ENCODE peak calls at places on chromosomes 3 and 15, in nine cellular contexts. K, F, B, C, A, S, Z, G and O are unnamed samples.

GRCh38 chr3:64260391-64260790 is 35.1 kb upstream of the PRICKLE2 start:
- DNase-seq in K (no peak), F (no peak), B (no peak), C (no peak), A (no peak), S (no peak), Z (no peak), G (no peak), O (no peak)

GRCh38 chr3:39809995-39810595 is 686 bp downstream of the MYRIP start:
- DNase-seq in K (no peak), F (no peak), B (peak; percentile 24), C (peak; percentile 65), A (peak; percentile 14), S (peak; percentile 6), Z (peak; percentile 48), G (no peak), O (peak; percentile 6)

GRCh38 chr3:39349080-39349479 is 19.6 kb downstream of the CCR8 start:
- DNase-seq in K (no peak), F (no peak), B (no peak), C (no peak), A (no peak), S (no peak), Z (no peak), G (no peak), O (no peak)

GRCh38 chr3:25037049-25037547 is 391.0 kb upstream of the RARB start:
- DNase-seq in K (no peak), F (peak; percentile 77), B (no peak), C (no peak), A (no peak), S (no peak), Z (no peak), G (no peak), O (no peak)

GRCh38 chr3:49805884-49806701 is 3.0 kb downstream of the INKA1 start:
- DNase-seq in K (no peak), F (no peak), B (no peak), C (no peak), A (peak; percentile 80), S (no peak), Z (no peak), G (no peak), O (no peak)

GRCh38 chr3:31610700-31611275 is 78.1 kb downstream of the STT3B start:
- DNase-seq in K (no peak), F (peak; percentile 17), B (no peak), C (no peak), A (peak; percentile 14), S (peak; percentile 34), Z (no peak), G (no peak), O (peak; percentile 17)

GRCh38 chr3:106176734-106177133 is 307.9 kb upstream of the CBLB start:
- DNase-seq in K (no peak), F (no peak), B (no peak), C (no peak), A (no peak), S (no peak), Z (no peak), G (peak; percentile 87), O (no peak)

GRCh38 chr3:155018621-155019330 is 61.3 kb upstream of the MME start:
- DNase-seq in K (peak; percentile 38), F (no peak), B (no peak), C (no peak), A (no peak), S (no peak), Z (no peak), G (no peak), O (no peak)

GRCh38 chr3:69425249-69425648 is 39.4 kb upstream of the FRMD4B start:
- DNase-seq in K (no peak), F (no peak), B (no peak), C (no peak), A (peak; percentile 46), S (peak; percentile 44), Z (no peak), G (no peak), O (peak; percentile 50)

GRCh38 chr3:62266668-62267283 is 106.6 kb downstream of the FEZF2 start:
- DNase-seq in K (no peak), F (no peak), B (no peak), C (no peak), A (no peak), S (no peak), Z (no peak), G (no peak), O (no peak)

GRCh38 chr3:70970952-70971351 is 612.6 kb downstream of the FOXP1 start:
- DNase-seq in K (no peak), F (no peak), B (no peak), C (no peak), A (no peak), S (no peak), Z (no peak), G (no peak), O (no peak)

GRCh38 chr15:47620960-47621681 is 96.2 kb upstream of the SEMA6D start:
- DNase-seq in K (no peak), F (no peak), B (no peak), C (no peak), A (no peak), S (no peak), Z (no peak), G (no peak), O (no peak)

GRCh38 chr3:170002231-170002630 is 35.6 kb upstream of the GPR160 start:
- DNase-seq in K (no peak), F (no peak), B (no peak), C (no peak), A (no peak), S (no peak), Z (no peak), G (no peak), O (no peak)

GRCh38 chr3:184335291-184335660 is 2.1 kb upstream of the FAM131A start:
- DNase-seq in K (no peak), F (no peak), B (no peak), C (no peak), A (no peak), S (no peak), Z (no peak), G (no peak), O (no peak)

GRCh38 chr3:187722206-187722612 is 19.9 kb upstream of the RTP2 start:
- DNase-seq in K (no peak), F (no peak), B (no peak), C (no peak), A (no peak), S (no peak), Z (no peak), G (no peak), O (no peak)

GRCh38 chr3:152038491-152038890 is 165.0 kb downstream of the SUCNR1 start:
- DNase-seq in K (no peak), F (no peak), B (no peak), C (no peak), A (no peak), S (no peak), Z (no peak), G (no peak), O (no peak)

GRCh38 chr3:150945226-150945625 is 27.3 kb downstream of the CLRN1 start:
- DNase-seq in K (peak; percentile 34), F (peak; percentile 68), B (no peak), C (no peak), A (no peak), S (no peak), Z (no peak), G (no peak), O (no peak)

GRCh38 chr3:52636673-52637072 is 49.0 kb downstream of the PBRM1 start:
- DNase-seq in K (no peak), F (no peak), B (no peak), C (no peak), A (no peak), S (no peak), Z (no peak), G (no peak), O (no peak)

DNA sequence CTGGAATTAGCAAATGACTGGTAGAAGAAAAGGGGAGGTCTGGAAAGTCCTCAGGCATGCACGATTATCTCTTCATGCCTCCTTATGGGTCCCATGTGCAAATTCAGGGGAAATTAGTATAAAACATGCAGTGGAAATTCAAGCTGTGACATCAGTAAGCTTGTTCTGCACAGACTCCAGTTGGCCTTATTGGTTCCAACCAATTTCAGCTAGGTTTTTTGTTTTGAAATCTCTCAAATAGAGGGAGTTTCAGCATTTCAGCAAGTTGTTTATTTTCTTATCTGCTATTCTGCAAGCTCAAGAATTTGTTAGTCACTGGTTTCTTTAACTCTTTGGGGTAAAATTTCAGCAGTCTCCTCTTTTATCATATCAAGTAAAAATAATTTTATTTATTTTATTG is 755 bp upstream of the TMCO5A start:
- DNase-seq in K (no peak), F (no peak), B (no peak), C (no peak), A (no peak), S (no peak), Z (no peak), G (no peak), O (no peak)
- TF ChIP-seq CTCF in K (no peak), F (no peak), B (no peak), C (no peak), A (no peak), S (no peak), Z (no peak), G (no peak), O (no peak)

DNA sequence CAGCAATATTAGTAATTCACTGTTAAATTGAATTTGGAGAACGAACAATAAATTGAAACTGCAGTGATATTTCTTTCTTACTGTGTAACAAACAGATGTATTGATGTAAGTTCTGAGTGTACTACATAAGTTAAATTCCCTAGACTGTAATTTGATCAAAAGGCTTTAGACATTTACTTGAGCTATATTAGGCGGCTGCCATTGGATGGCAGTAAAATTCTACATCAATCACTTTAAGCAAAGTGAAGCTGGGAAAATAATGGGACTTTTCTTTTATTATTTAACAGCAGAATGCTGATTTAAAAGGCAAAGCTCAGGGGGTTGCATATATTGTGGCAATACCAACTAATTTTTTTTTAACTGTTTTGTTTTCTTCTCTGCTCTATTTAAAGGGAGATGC is 212.6 kb upstream of the PLSCR5 start:
- DNase-seq in K (no peak), F (no peak), B (no peak), C (no peak), A (no peak), S (peak; percentile 41), Z (no peak), G (no peak), O (no peak)
- TF ChIP-seq CTCF in K (peak; percentile 18), F (peak; percentile 37), B (no peak), C (peak; percentile 5), A (no peak), S (peak; percentile 47), Z (no peak), G (no peak), O (peak; percentile 32)

GRCh38 chr15:33699691-33700447 is 268.4 kb upstream of the CHRM5 start:
- DNase-seq in K (no peak), F (no peak), B (no peak), C (no peak), A (peak; percentile 20), S (peak; percentile 37), Z (no peak), G (no peak), O (no peak)
- TF ChIP-seq CTCF in K (peak; percentile 28), F (no peak), B (no peak), C (peak; percentile 21), A (peak; percentile 37), S (peak; percentile 35), Z (no peak), G (peak; percentile 21), O (no peak)

DNA sequence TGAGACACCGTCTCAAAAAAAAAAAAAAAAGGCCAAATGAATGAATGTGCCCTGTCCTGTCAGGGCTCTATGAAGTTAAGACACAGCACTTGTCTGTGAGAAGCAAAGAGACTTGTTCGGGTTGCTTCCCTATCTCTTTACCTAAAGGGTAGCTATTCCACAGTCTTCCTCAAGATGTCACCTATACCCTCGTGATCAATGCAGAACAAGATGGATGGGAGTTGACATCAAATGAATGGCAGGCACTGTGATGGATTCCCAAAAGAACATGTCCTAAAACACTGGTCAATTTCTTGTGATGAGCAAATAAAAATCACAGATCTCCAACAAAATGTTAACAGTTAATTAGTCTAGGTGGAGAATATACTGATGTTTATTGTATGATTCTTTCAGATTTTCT is 9.5 kb downstream of the TADA3 start:
- DNase-seq in K (no peak), F (no peak), B (no peak), C (no peak), A (no peak), S (no peak), Z (no peak), G (no peak), O (no peak)
- TF ChIP-seq CTCF in K (peak; percentile 2), F (no peak), B (no peak), C (no peak), A (no peak), S (no peak), Z (peak; percentile 45), G (peak; percentile 26), O (no peak)